ENCODE peak calls at places on chromosomes 1 and 21, in four cellular contexts. S, Z, H and E are unnamed samples.

GRCh38 chr21:42384999-42385398 is 10.9 kb downstream of the TMPRSS3 start:
- DNase-seq in Z (no peak), S (no peak), H (no peak), E (no peak)

GRCh38 chr1:159015440-159015909 is 5.8 kb downstream of the IFI16 start:
- DNase-seq in Z (no peak), S (no peak), H (no peak), E (peak; percentile 57)

GRCh38 chr1:23387494-23387893 is 17.9 kb upstream of the ZNF436 start:
- DNase-seq in S (no peak), H (no peak), Z (no peak), E (no peak)

GRCh38 chr21:46253610-46254124 is 25.1 kb upstream of the LSS start:
- DNase-seq in H (no peak), S (no peak), Z (peak; percentile 12), E (no peak)

GRCh38 chr1:86515597-86515996 is 31.3 kb upstream of the CLCA4 start:
- DNase-seq in H (no peak), S (peak; percentile 18), Z (no peak), E (no peak)

GRCh38 chr21:32940079-32941014 is 85.4 kb upstream of the OLIG2 start:
- DNase-seq in H (peak; percentile 22), Z (no peak), S (peak; percentile 7), E (no peak)

GRCh38 chr1:121586369-121587229 is 401.8 kb downstream of the SRGAP2C start:
- DNase-seq in Z (peak; percentile 17), H (no peak), S (no peak), E (peak; percentile 14)

GRCh38 chr1:225446298-225446941 is 18.6 kb upstream of the LBR start:
- DNase-seq in S (no peak), H (no peak), Z (no peak), E (no peak)

GRCh38 chr21:32698971-32699693 is 28.7 kb downstream of the SYNJ1 start:
- DNase-seq in S (no peak), Z (no peak), H (no peak), E (no peak)

GRCh38 chr1:63892632-63893395 is 119.0 kb downstream of the ROR1 start:
- DNase-seq in Z (no peak), S (no peak), H (no peak), E (no peak)

GRCh38 chr1:67188137-67188536 is 21.9 kb downstream of the IL23R start:
- DNase-seq in H (no peak), Z (no peak), S (no peak), E (no peak)

GRCh38 chr1:232250838-232251237 is 379.1 kb downstream of the SIPA1L2 start:
- DNase-seq in S (no peak), Z (no peak), H (no peak), E (no peak)

GRCh38 chr1:119827010-119827409 is 15.8 kb upstream of the REG4 start:
- DNase-seq in H (no peak), Z (no peak), S (peak; percentile 19), E (no peak)

GRCh38 chr1:53869454-53870117 is 20.0 kb downstream of the YIPF1 start:
- DNase-seq in S (no peak), H (no peak), Z (no peak), E (no peak)

GRCh38 chr1:78088486-78088885 is 42.7 kb downstream of the GIPC2 start:
- DNase-seq in H (no peak), Z (no peak), S (no peak), E (no peak)

GRCh38 chr1:67642694-67643093 is 42.3 kb upstream of the GADD45A start:
- DNase-seq in Z (no peak), H (no peak), S (no peak), E (peak; percentile 78)

GRCh38 chr21:44578371-44579055 is 1.9 kb downstream of the KRTAP10-5 start:
- DNase-seq in Z (no peak), H (no peak), S (no peak), E (no peak)

GRCh38 chr1:41957568-41957967 is 38.8 kb upstream of the HIVEP3 start:
- DNase-seq in S (no peak), Z (no peak), H (no peak), E (no peak)

GRCh38 chr1:29524285-29525065 is 288.2 kb downstream of the PTPRU start:
- DNase-seq in S (no peak), Z (no peak), H (no peak), E (no peak)

GRCh38 chr1:67463298-67463960 is 33.2 kb upstream of the SERBP1 start:
- DNase-seq in Z (no peak), H (no peak), S (no peak), E (no peak)

GRCh38 chr1:247885011-247885410 is 10.4 kb upstream of the OR2W3 start:
- DNase-seq in Z (no peak), S (no peak), H (no peak), E (no peak)

GRCh38 chr1:33660244-33660643 is 187.8 kb downstream of the ZSCAN20 start:
- DNase-seq in Z (no peak), S (no peak), H (no peak), E (no peak)
- H3K4me1 ChIP-seq in Z (peaks cover 5% of the 10 kb centered on the region), S (no peaks in the 10 kb centered on the region), H (no peaks in the 10 kb centered on the region), E (peaks cover 3% of the 10 kb centered on the region)

DNA sequence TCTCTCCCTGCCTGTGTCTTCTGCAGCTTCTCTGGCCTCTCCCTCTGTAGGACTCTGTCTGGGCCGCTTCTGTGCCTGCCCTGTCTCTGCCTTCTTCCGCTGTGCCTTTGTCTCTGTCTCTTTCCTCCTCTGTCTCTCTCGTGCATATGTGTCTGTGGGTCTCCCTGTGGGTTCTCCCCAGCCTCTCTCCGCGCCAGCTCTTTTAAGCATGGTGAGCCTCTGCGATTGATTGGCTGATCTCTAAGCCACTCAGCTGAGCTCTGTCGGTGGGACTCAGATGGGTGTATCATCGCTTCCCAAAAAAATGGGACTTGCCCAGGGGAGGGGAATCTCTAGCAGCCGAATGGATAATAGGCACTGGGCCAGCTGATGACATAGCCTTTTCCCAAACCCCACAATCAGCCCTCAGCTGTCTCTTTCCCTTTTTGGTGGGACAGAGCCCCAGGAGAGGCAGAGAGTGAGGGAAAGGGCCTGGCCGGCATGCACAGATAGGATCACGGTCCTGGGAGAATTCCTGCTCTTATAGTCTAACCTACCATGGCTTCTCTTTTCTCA is at the start of gene ADAMTS4:
- DNase-seq in H (no peak), S (no peak), Z (peak; percentile 74), E (peak; percentile 79)
- H3K4me3 ChIP-seq in H (peak within 1 kb of the TSS; percentile 14), S (no peak within 1 kb of the TSS), Z (peak within 1 kb of the TSS; percentile 61), E (peak within 1 kb of the TSS; percentile 39)

DNA sequence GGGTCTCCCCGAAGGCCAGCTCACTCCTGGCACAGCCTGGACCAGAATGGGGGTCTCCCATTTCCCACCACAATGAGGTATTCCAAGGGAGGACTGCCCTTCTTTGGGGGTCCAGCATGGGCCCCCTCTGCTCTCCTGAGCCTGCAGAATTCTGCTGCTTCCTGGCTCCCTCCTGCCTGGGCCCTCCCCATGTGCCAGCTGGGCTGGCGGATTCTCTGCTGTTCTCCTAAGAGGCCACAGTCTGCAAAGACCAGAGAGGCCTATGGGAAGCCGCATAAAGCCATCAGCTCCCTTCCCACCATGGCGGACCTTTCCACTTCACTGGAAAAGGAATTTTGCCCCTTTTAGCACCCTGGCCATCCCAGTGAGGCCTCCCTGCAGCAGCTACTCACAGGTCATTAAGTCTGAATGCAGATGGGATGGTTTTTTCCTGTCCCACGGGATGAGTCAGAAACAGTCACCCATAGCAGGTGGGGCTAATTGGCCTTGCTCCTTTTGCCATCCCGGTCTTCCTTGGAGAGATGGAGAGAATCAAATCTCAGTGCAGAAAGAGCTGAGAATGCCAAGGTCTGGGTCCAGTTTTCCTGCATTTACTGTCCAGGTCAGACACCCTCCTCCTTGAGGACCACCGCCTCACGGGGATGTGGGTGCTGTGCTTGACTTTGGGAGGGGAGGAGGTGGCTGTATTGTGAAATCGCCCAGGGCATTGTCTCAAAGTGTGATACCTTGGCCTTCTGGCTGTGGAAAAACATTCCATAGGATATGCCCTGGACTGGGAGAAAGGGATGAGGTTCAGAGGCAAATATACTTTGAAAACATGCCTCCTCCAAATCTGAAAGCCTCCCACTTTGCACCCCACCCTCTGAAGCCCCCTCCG is 23.2 kb downstream of the MYBPH start:
- DNase-seq in S (peak; percentile 38), Z (no peak), H (no peak), E (no peak)
- H3K4me1 ChIP-seq in S (peaks cover 19% of the 10 kb centered on the region), Z (peaks cover 6% of the 10 kb centered on the region), H (peaks cover 47% of the 10 kb centered on the region), E (peaks cover 12% of the 10 kb centered on the region)

DNA sequence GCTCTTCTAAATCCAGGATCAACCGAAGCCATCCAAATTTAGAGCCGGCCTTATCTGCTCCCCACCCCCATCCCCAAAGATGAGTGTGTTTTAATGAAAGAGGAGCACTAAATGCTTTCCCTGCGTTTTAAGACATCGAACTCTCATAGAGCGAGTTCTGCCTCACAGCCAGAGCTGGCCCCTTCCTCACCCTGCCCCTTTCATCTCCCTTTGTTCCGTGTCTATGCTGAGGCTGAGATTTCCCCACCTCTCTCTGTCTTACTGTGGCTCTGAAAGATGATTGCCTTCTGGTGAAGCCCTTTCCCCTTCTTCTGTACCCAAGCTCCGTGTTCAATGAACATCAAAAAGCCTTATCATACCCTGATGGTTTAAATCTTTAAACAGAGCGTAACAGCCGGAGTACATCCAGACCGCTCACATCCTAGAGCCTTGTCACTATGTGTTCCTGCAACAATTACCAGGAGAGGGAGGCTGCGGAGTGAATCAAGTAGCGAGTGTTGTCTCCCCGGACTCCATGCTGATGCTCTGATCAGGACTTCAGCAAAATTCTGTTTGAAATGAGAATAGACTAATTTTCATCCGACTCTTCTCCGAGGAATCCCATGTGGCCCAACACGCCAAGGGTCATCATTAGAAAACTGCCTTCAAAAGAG is 110.2 kb downstream of the ZNF326 start:
- DNase-seq in Z (no peak), S (no peak), H (no peak), E (no peak)
- H3K4me3 ChIP-seq in Z (no peak overlapping the region), S (no peak overlapping the region), H (no peak overlapping the region), E (no peak overlapping the region)

GRCh38 chr1:32333251-32333963 is 2.6 kb downstream of the MARCKSL1 start:
- DNase-seq in Z (no peak), S (no peak), H (no peak), E (no peak)
- H3K4me1 ChIP-seq in Z (peaks cover 13% of the 10 kb centered on the region), S (peaks cover 33% of the 10 kb centered on the region), H (peaks cover 41% of the 10 kb centered on the region), E (peaks cover 6% of the 10 kb centered on the region)